ENCODE peak calls at places on chromosomes 11 and 22, in five cellular contexts. H, C, Z, K and Q are unnamed samples.

GRCh38 chr11:117096973-117097566 is 1.2 kb downstream of the SIK3 start:
- DNase-seq in H (no peak), C (no peak), Z (no peak), K (no peak), Q (no peak)

GRCh38 chr22:37199839-37200161 is 11.8 kb upstream of the C1QTNF6 start:
- DNase-seq in H (no peak), C (no peak), Z (no peak), K (no peak), Q (peak; percentile 61)

GRCh38 chr11:69013009-69013951 is at the start of gene MRGPRF:
- DNase-seq in H (peak; percentile 91), C (no peak), Z (peak; percentile 92), K (peak; percentile 92), Q (peak; percentile 35)

GRCh38 chr11:96306600-96306932 is 36.4 kb downstream of the MAML2 start:
- DNase-seq in H (no peak), C (no peak), Z (no peak), K (no peak), Q (no peak)

GRCh38 chr11:64044730-64045386 is 9.1 kb downstream of the FLRT1 start:
- DNase-seq in H (peak; percentile 62), C (no peak), Z (no peak), K (no peak), Q (no peak)

GRCh38 chr11:65503923-65504670 is 5.3 kb downstream of the MALAT1 start:
- DNase-seq in H (no peak), C (no peak), Z (no peak), K (no peak), Q (peak; percentile 52)

GRCh38 chr11:130213143-130213978 is 53.8 kb downstream of the ST14 start:
- DNase-seq in H (peak; percentile 94), C (peak; percentile 67), Z (peak; percentile 60), K (peak; percentile 74), Q (peak; percentile 70)

GRCh38 chr11:63592975-63593395 is 21.2 kb downstream of the PLAAT3 start:
- DNase-seq in H (no peak), C (no peak), Z (no peak), K (no peak), Q (no peak)

GRCh38 chr22:38069372-38070249 is 12.4 kb downstream of the PICK1 start:
- DNase-seq in H (no peak), C (no peak), Z (peak; percentile 83), K (peak; percentile 81), Q (peak; percentile 37)

GRCh38 chr11:10638285-10638684 is 55.3 kb downstream of the IRAG1 start:
- DNase-seq in H (no peak), C (no peak), Z (no peak), K (no peak), Q (no peak)

GRCh38 chr11:78041843-78042455 is 18.9 kb upstream of the KCTD14 start:
- DNase-seq in H (no peak), C (no peak), Z (no peak), K (no peak), Q (no peak)

GRCh38 chr11:65043881-65044501 is 3.0 kb downstream of the SAC3D1 start:
- DNase-seq in H (peak; percentile 78), C (no peak), Z (peak; percentile 48), K (peak; percentile 30), Q (no peak)

GRCh38 chr11:14748093-14748492 is 104.5 kb downstream of the PDE3B start:
- DNase-seq in H (no peak), C (no peak), Z (no peak), K (no peak), Q (no peak)

GRCh38 chr11:64900263-64900678 is 16.7 kb downstream of the ATG2A start:
- DNase-seq in H (peak; percentile 64), C (peak; percentile 46), Z (no peak), K (no peak), Q (no peak)

GRCh38 chr11:75815345-75815983 is 454 bp downstream of the UVRAG start:
- DNase-seq in H (no peak), C (peak; percentile 18), Z (no peak), K (peak; percentile 37), Q (no peak)

GRCh38 chr11:43489869-43490465 is 131.2 kb downstream of the TTC17 start:
- DNase-seq in H (no peak), C (no peak), Z (no peak), K (no peak), Q (no peak)

GRCh38 chr11:46322759-46323158 is 24.5 kb upstream of the DGKZ start:
- DNase-seq in H (no peak), C (no peak), Z (no peak), K (no peak), Q (peak; percentile 29)

GRCh38 chr11:19738124-19738523 is 25.5 kb downstream of the NAV2 start:
- DNase-seq in H (no peak), C (no peak), Z (no peak), K (no peak), Q (no peak)

GRCh38 chr11:107563702-107564101 is 1.8 kb downstream of the ALKBH8 start:
- DNase-seq in H (no peak), C (no peak), Z (no peak), K (no peak), Q (peak; percentile 47)

GRCh38 chr22:46491936-46492335 is 45.5 kb downstream of the CELSR1 start:
- DNase-seq in H (no peak), C (no peak), Z (no peak), K (no peak), Q (no peak)

GRCh38 chr22:19891350-19892248 is 36.9 kb upstream of the GNB1L start:
- DNase-seq in H (peak; percentile 84), C (peak; percentile 72), Z (no peak), K (no peak), Q (peak; percentile 47)

GRCh38 chr11:129999407-129999806 is 3.2 kb downstream of the PRDM10 start:
- DNase-seq in H (no peak), C (no peak), Z (no peak), K (no peak), Q (peak; percentile 66)

GRCh38 chr11:118628861-118629549 is 21.6 kb downstream of the PHLDB1 start:
- DNase-seq in H (peak; percentile 22), C (no peak), Z (no peak), K (no peak), Q (no peak)

DNA sequence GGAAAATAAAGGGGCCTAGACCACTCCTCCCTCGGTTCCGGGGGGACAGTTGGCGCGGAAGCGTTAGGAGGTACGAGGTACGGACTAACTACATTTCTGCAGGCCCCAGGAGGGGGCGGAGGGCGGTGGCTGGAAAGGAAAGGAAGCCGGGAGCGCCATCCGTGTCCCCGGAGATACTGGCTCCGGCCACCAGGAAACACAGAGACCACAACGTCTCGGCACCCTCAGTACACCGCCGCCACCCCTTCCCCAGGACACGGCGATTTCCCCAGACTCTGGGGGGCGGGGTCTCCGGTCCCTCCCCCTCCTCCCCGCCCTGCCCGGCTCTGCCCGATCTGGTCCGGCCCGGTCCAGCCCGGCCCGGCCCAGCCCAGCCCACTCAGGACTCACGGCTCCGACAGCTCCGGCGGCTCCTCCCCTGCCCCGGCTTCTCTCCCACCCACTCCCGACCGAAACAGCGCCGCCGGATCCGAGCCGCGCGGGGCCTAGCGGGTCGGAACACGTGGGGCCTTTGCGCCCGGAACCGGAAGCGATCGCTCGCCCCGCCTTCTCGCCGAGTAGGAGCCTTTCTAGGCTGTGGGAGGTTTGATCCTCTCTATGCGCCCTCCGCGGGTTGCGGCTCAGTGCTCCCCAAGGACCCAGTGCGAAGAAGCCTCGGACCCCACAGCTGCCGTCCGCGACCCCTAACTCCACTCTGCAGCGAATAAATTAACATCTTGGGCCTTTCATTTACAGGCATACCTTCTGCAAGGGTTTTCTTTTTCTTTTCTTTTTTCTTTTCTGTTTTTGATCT is at the start of gene ZNF202:
- DNase-seq in H (peak; percentile 98), C (peak; percentile 87), Z (peak; percentile 93), K (peak; percentile 93), Q (peak; percentile 96)
- TF ChIP-seq CTCF in H (no peak), C (peak; percentile 30), Z (peak; percentile 37), K (no peak), Q (peak; percentile 41)

GRCh38 chr22:39251762-39252460 is 7.1 kb upstream of the PDGFB start:
- DNase-seq in H (no peak), C (no peak), Z (no peak), K (no peak), Q (no peak)
- H3K27me3 ChIP-seq in H (no peaks in the 10 kb centered on the region), C (peaks cover 3% of the 10 kb centered on the region), Z (no peaks in the 10 kb centered on the region), K (no peaks in the 10 kb centered on the region), Q (no peaks in the 10 kb centered on the region)

DNA sequence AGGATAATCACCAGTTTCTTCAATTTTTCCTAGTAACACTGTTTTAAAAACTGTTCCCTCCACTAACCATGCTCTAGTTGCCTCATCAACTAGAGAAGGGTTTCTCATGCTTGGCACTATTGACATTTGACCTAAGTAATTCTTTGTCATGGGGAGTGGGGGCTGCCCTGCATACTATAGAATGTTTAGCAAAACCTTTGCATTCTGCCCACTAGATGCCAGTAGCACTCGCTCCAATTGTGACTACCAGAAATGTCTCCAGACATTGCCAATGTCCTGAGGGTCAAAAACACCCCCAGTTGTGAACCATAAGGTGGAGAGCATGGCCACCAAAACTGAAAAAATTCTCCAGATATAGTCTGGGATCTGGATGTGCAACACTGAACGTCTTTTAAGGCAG is 27.6 kb upstream of the BMAL1 start:
- DNase-seq in H (no peak), C (no peak), Z (no peak), K (no peak), Q (no peak)
- H3K4me1 ChIP-seq in H (no peaks in the 10 kb centered on the region), C (no peaks in the 10 kb centered on the region), Z (no peaks in the 10 kb centered on the region), K (no peaks in the 10 kb centered on the region), Q (no peaks in the 10 kb centered on the region)

GRCh38 chr22:22168941-22169867 is 75.4 kb upstream of the VPREB1 start:
- DNase-seq in H (no peak), C (no peak), Z (no peak), K (no peak), Q (no peak)

GRCh38 chr22:22167791-22168189 is 76.8 kb upstream of the VPREB1 start:
- DNase-seq in H (no peak), C (no peak), Z (no peak), K (no peak), Q (no peak)

GRCh38 chr22:22169923-22170322 is 74.7 kb upstream of the VPREB1 start:
- DNase-seq in H (no peak), C (no peak), Z (no peak), K (no peak), Q (no peak)

GRCh38 chr22:22168190-22168940 is 76.2 kb upstream of the VPREB1 start:
- DNase-seq in H (no peak), C (no peak), Z (no peak), K (no peak), Q (peak; percentile 67)

DNA sequence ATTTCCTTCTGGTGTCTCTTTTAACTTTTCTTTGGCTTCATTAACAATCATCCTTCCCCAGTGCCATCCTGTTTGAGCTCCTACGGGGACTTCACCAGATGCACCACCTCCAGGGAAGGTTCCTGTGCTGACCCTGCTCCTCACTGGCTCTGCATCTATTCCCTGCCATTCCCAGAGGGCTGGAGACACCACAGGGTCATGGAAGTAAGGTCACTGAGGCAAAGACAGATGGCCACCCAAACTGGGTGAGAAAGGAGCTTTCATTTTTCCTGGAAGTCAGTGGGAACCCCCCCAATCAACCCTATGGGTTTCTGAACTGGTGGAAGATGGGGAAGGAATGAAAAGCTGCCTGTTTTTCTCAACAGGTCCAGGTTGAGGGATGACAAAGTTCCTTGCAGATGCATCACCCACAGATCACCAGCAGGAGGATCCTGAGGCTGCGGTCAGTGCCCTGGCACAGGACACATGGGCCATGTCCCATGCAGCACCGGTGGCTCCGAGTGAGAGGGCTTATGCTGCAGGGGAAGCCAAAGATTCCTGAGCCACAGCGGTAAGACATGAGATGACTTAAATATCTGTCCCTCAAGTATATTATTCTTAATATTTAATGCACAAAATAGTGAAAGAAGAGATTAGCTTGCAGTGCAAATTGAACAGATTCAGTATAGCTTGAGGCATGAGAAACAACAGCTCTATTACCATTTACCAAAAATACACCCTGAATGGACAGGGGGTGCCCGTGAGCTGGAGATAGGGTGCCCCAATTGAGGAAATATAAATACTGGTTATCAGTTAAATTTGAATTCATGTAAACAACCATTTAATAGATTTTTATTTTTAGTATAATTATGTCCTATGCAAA is 73.0 kb upstream of the VPREB1 start:
- DNase-seq in H (no peak), C (no peak), Z (no peak), K (no peak), Q (no peak)
- TF ChIP-seq CTCF in H (no peak), C (no peak), Z (peak; percentile 31), K (no peak), Q (peak; percentile 57)